ENCODE peak calls at places on chromosomes 12 and 14, in eight cellular contexts. I, F, W, M, K, P, C and H are unnamed samples.

GRCh38 chr12:126912111-126912510 is 1354.9 kb upstream of the TMEM132C start:
- DNase-seq in I (no peak), F (no peak), W (no peak), M (no peak), K (no peak), P (no peak), C (no peak), H (no peak)

GRCh38 chr12:132393245-132393795 is 63.9 kb upstream of the GALNT9 start:
- DNase-seq in I (no peak), F (no peak), W (no peak), M (no peak), K (no peak), P (peak), C (peak), H (no peak)

GRCh38 chr14:69580009-69580577 is 5.4 kb upstream of the CCDC177 start:
- DNase-seq in I (no peak), F (no peak), W (no peak), M (no peak), K (no peak), P (peak), C (peak), H (no peak)

GRCh38 chr14:90883782-90884181 is 67.6 kb upstream of the TTC7B start:
- DNase-seq in I (no peak), F (no peak), W (no peak), M (no peak), K (no peak), P (no peak), C (no peak), H (no peak)

GRCh38 chr12:68960162-68960501 is 27.2 kb upstream of the CPM start:
- DNase-seq in I (no peak), F (no peak), W (no peak), M (no peak), K (no peak), P (no peak), C (no peak), H (no peak)

GRCh38 chr14:85415015-85415712 is 114.8 kb upstream of the FLRT2 start:
- DNase-seq in I (no peak), F (no peak), W (no peak), M (no peak), K (no peak), P (no peak), C (peak), H (no peak)

GRCh38 chr12:97173672-97174385 is 266.8 kb downstream of the NEDD1 start:
- DNase-seq in I (no peak), F (no peak), W (no peak), M (no peak), K (no peak), P (no peak), C (no peak), H (no peak)

GRCh38 chr14:63454863-63455622 is 88.1 kb downstream of the PPP2R5E start:
- DNase-seq in I (no peak), F (no peak), W (no peak), M (no peak), K (no peak), P (no peak), C (no peak), H (no peak)

GRCh38 chr14:93099187-93099586 is 16.5 kb downstream of the ITPK1 start:
- DNase-seq in I (no peak), F (no peak), W (no peak), M (no peak), K (no peak), P (no peak), C (no peak), H (no peak)

GRCh38 chr14:93133476-93133875 is 17.8 kb upstream of the ITPK1 start:
- DNase-seq in I (no peak), F (no peak), W (no peak), M (no peak), K (no peak), P (no peak), C (no peak), H (no peak)

GRCh38 chr12:92010368-92010767 is 135.3 kb downstream of the BTG1 start:
- DNase-seq in I (no peak), F (no peak), W (no peak), M (no peak), K (no peak), P (peak), C (no peak), H (no peak)

GRCh38 chr12:53205747-53206146 is 1.3 kb downstream of the ITGB7 start:
- DNase-seq in I (no peak), F (no peak), W (peak), M (no peak), K (no peak), P (no peak), C (no peak), H (peak)

GRCh38 chr12:59182191-59182590 is 261.9 kb upstream of the LRIG3 start:
- DNase-seq in I (no peak), F (no peak), W (no peak), M (no peak), K (no peak), P (no peak), C (no peak), H (no peak)

GRCh38 chr12:68807576-68808387 is at the start of gene MDM2:
- DNase-seq in I (peak), F (peak), W (peak), M (peak), K (peak), P (peak), C (peak), H (peak)

GRCh38 chr14:70981005-70981952 is 74.0 kb downstream of the PCNX1 start:
- DNase-seq in I (no peak), F (no peak), W (no peak), M (no peak), K (no peak), P (no peak), C (no peak), H (no peak)

GRCh38 chr12:66321433-66321832 is 19.1 kb downstream of the HELB start:
- DNase-seq in I (no peak), F (no peak), W (no peak), M (no peak), K (no peak), P (no peak), C (no peak), H (no peak)

GRCh38 chr12:109604902-109605536 is 31.4 kb downstream of the MVK start:
- DNase-seq in I (no peak), F (no peak), W (no peak), M (no peak), K (no peak), P (no peak), C (no peak), H (no peak)

GRCh38 chr12:108609535-108610335 is 11.9 kb upstream of the TMEM119 start:
- DNase-seq in I (no peak), F (peak), W (peak), M (no peak), K (peak), P (no peak), C (no peak), H (no peak)

GRCh38 chr12:6831450-6831995 is 3.3 kb downstream of the P3H3 start:
- DNase-seq in I (no peak), F (no peak), W (no peak), M (no peak), K (no peak), P (no peak), C (no peak), H (no peak)

GRCh38 chr12:89351489-89352241 is 636 bp downstream of the DUSP6 start:
- DNase-seq in I (peak), F (peak), W (no peak), M (peak), K (no peak), P (no peak), C (peak), H (peak)

GRCh38 chr14:104318558-104319488 is 180.4 kb downstream of the KIF26A start:
- DNase-seq in I (no peak), F (peak), W (no peak), M (no peak), K (peak), P (no peak), C (no peak), H (no peak)

GRCh38 chr14:58298880-58299664 is 717 bp downstream of the ARID4A start:
- DNase-seq in I (peak), F (peak), W (peak), M (peak), K (no peak), P (peak), C (peak), H (peak)

GRCh38 chr12:116294464-116295002 is 17.0 kb upstream of the MED13L start:
- DNase-seq in I (no peak), F (no peak), W (no peak), M (no peak), K (no peak), P (no peak), C (no peak), H (no peak)

GRCh38 chr14:80572666-80573065 is 361.4 kb upstream of the DIO2 start:
- DNase-seq in I (no peak), F (no peak), W (no peak), M (no peak), K (no peak), P (no peak), C (no peak), H (no peak)

GRCh38 chr12:131454418-131455217 is 256.3 kb upstream of the SFSWAP start:
- DNase-seq in I (no peak), F (peak), W (peak), M (no peak), K (peak), P (peak), C (peak), H (no peak)

GRCh38 chr14:80634106-80634758 is 307.3 kb downstream of the CEP128 start:
- DNase-seq in I (no peak), F (no peak), W (no peak), M (no peak), K (no peak), P (no peak), C (no peak), H (no peak)

GRCh38 chr12:79689477-79690155 is 1.1 kb downstream of the PAWR start:
- DNase-seq in I (no peak), F (peak), W (peak), M (no peak), K (peak), P (no peak), C (peak), H (no peak)

GRCh38 chr14:57069702-57070101 is 199.0 kb downstream of the EXOC5 start:
- DNase-seq in I (no peak), F (no peak), W (no peak), M (no peak), K (no peak), P (no peak), C (no peak), H (no peak)

GRCh38 chr12:71873821-71874220 is 34.3 kb downstream of the TBC1D15 start:
- DNase-seq in I (no peak), F (no peak), W (no peak), M (no peak), K (no peak), P (no peak), C (no peak), H (no peak)

GRCh38 chr12:131784909-131785762 is 43.1 kb upstream of the MMP17 start:
- DNase-seq in I (no peak), F (no peak), W (no peak), M (no peak), K (no peak), P (no peak), C (no peak), H (no peak)

GRCh38 chr14:104551851-104552737 is 27.5 kb upstream of the C14orf180 start:
- DNase-seq in I (no peak), F (no peak), W (no peak), M (no peak), K (no peak), P (no peak), C (no peak), H (no peak)

GRCh38 chr12:26195250-26195640 is at the start of gene SSPN:
- DNase-seq in I (peak), F (peak), W (no peak), M (no peak), K (peak), P (no peak), C (no peak), H (no peak)

GRCh38 chr12:9256758-9257405 is 48.7 kb upstream of the PZP start:
- DNase-seq in I (no peak), F (no peak), W (no peak), M (no peak), K (no peak), P (no peak), C (no peak), H (no peak)

GRCh38 chr14:106876711-106877110 is 1350.3 kb downstream of the TMEM121 start:
- DNase-seq in I (no peak), F (no peak), W (no peak), M (no peak), K (no peak), P (no peak), C (no peak), H (no peak)

GRCh38 chr12:53798575-53798974 is 46.8 kb upstream of the CISTR start:
- DNase-seq in I (peak), F (no peak), W (no peak), M (no peak), K (no peak), P (no peak), C (no peak), H (no peak)

GRCh38 chr14:61034416-61035100 is 53.5 kb downstream of the SLC38A6 start:
- DNase-seq in I (no peak), F (no peak), W (no peak), M (no peak), K (no peak), P (no peak), C (no peak), H (no peak)

GRCh38 chr12:61739925-61740324 is 520.3 kb upstream of the USP15 start:
- DNase-seq in I (no peak), F (no peak), W (no peak), M (no peak), K (no peak), P (no peak), C (no peak), H (no peak)

GRCh38 chr14:32004300-32004699 is 72.8 kb upstream of the ARHGAP5 start:
- DNase-seq in I (no peak), F (no peak), W (no peak), M (no peak), K (no peak), P (no peak), C (peak), H (no peak)